ENCODE peak calls at places on chromosomes 1 and 21, in eight cellular contexts. K, P, O, R, E, H, L and Q are unnamed samples.

GRCh38 chr1:245084551-245084950 is 70.2 kb upstream of the KIF26B start:
- DNase-seq in K (no peak), P (no peak), O (no peak), R (peak; percentile 49), E (no peak), H (no peak), L (no peak), Q (no peak)

GRCh38 chr1:155320661-155321576 is at the start of gene RUSC1:
- DNase-seq in K (peak; percentile 67), P (peak; percentile 87), O (peak; percentile 83), R (peak; percentile 49), E (peak; percentile 79), H (peak; percentile 76), L (peak; percentile 87), Q (peak; percentile 93)

GRCh38 chr1:47658161-47658920 is 220.5 kb downstream of the FOXD2 start:
- DNase-seq in K (no peak), P (no peak), O (no peak), R (no peak), E (no peak), H (no peak), L (no peak), Q (peak; percentile 40)

GRCh38 chr1:224340711-224341384 is 10.9 kb upstream of the NVL start:
- DNase-seq in K (no peak), P (peak; percentile 36), O (peak; percentile 36), R (no peak), E (no peak), H (peak; percentile 68), L (no peak), Q (peak; percentile 86)

GRCh38 chr1:68210027-68210426 is 22.3 kb downstream of the WLS start:
- DNase-seq in K (no peak), P (no peak), O (no peak), R (no peak), E (no peak), H (peak; percentile 51), L (no peak), Q (no peak)

GRCh38 chr1:17189632-17190525 is 15.0 kb upstream of the PADI1 start:
- DNase-seq in K (no peak), P (no peak), O (no peak), R (peak; percentile 92), E (no peak), H (no peak), L (no peak), Q (no peak)

GRCh38 chr1:74773540-74773939 is 40.6 kb downstream of the TYW3 start:
- DNase-seq in K (no peak), P (no peak), O (no peak), R (no peak), E (no peak), H (no peak), L (no peak), Q (no peak)

GRCh38 chr1:56863316-56863992 is 8.9 kb downstream of the C8A start:
- DNase-seq in K (no peak), P (no peak), O (no peak), R (no peak), E (no peak), H (no peak), L (no peak), Q (no peak)

GRCh38 chr1:27575861-27576331 is 28.0 kb downstream of the AHDC1 start:
- DNase-seq in K (peak; percentile 59), P (peak; percentile 68), O (peak; percentile 89), R (no peak), E (peak; percentile 72), H (peak; percentile 88), L (peak; percentile 86), Q (peak; percentile 87)

GRCh38 chr1:25104932-25105561 is 127.3 kb downstream of the SYF2 start:
- DNase-seq in K (no peak), P (no peak), O (no peak), R (no peak), E (no peak), H (no peak), L (no peak), Q (no peak)

GRCh38 chr21:34890258-34890723 is 158.8 kb downstream of the RUNX1 start:
- DNase-seq in K (no peak), P (no peak), O (no peak), R (no peak), E (no peak), H (no peak), L (no peak), Q (no peak)

GRCh38 chr1:113615425-113615824 is 143.9 kb downstream of the PHTF1 start:
- DNase-seq in K (no peak), P (no peak), O (no peak), R (peak; percentile 48), E (no peak), H (no peak), L (no peak), Q (no peak)

GRCh38 chr1:26029864-26030481 is 8.4 kb downstream of the EXTL1 start:
- DNase-seq in K (no peak), P (no peak), O (no peak), R (no peak), E (no peak), H (no peak), L (no peak), Q (no peak)

GRCh38 chr1:17494114-17494729 is 45.3 kb upstream of the ARHGEF10L start:
- DNase-seq in K (peak; percentile 30), P (peak; percentile 73), O (peak; percentile 68), R (peak; percentile 69), E (peak; percentile 70), H (peak; percentile 79), L (peak; percentile 42), Q (peak; percentile 87)

GRCh38 chr1:26820784-26821269 is 5.7 kb upstream of the ZDHHC18 start:
- DNase-seq in K (no peak), P (peak; percentile 25), O (no peak), R (no peak), E (peak; percentile 62), H (no peak), L (no peak), Q (no peak)

GRCh38 chr1:27616441-27616840 is 12.5 kb upstream of the AHDC1 start:
- DNase-seq in K (no peak), P (no peak), O (no peak), R (no peak), E (no peak), H (no peak), L (no peak), Q (no peak)

GRCh38 chr21:45073301-45074047 is 906 bp upstream of the ADARB1 start:
- DNase-seq in K (peak; percentile 55), P (peak; percentile 24), O (peak; percentile 37), R (peak; percentile 44), E (no peak), H (peak; percentile 68), L (no peak), Q (peak; percentile 86)

GRCh38 chr1:198165927-198166647 is 9.3 kb downstream of the NEK7 start:
- DNase-seq in K (no peak), P (no peak), O (no peak), R (no peak), E (no peak), H (no peak), L (no peak), Q (no peak)

GRCh38 chr1:230503741-230504140 is 77.6 kb upstream of the PGBD5 start:
- DNase-seq in K (no peak), P (no peak), O (no peak), R (no peak), E (no peak), H (no peak), L (no peak), Q (no peak)

GRCh38 chr1:13593511-13594131 is 10.0 kb downstream of the PDPN start:
- DNase-seq in K (no peak), P (peak; percentile 26), O (peak; percentile 51), R (peak; percentile 36), E (no peak), H (peak; percentile 32), L (peak; percentile 11), Q (no peak)

GRCh38 chr1:231162300-231162969 is 577 bp downstream of the TRIM67 start:
- DNase-seq in K (no peak), P (peak; percentile 12), O (peak; percentile 38), R (peak; percentile 26), E (peak; percentile 70), H (peak; percentile 61), L (peak; percentile 36), Q (no peak)

GRCh38 chr1:112998592-112999235 is 42.7 kb upstream of the SLC16A1 start:
- DNase-seq in K (no peak), P (no peak), O (peak; percentile 50), R (peak; percentile 71), E (no peak), H (peak; percentile 74), L (peak; percentile 40), Q (no peak)

GRCh38 chr1:190022709-190023108 is 455.0 kb downstream of the BRINP3 start:
- DNase-seq in K (no peak), P (no peak), O (no peak), R (peak; percentile 75), E (no peak), H (no peak), L (no peak), Q (no peak)

GRCh38 chr1:22754106-22754768 is 43.6 kb downstream of the EPHB2 start:
- DNase-seq in K (no peak), P (no peak), O (no peak), R (peak; percentile 54), E (peak; percentile 59), H (no peak), L (no peak), Q (no peak)

GRCh38 chr1:194196562-194196961 is 1010.1 kb upstream of the B3GALT2 start:
- DNase-seq in K (no peak), P (no peak), O (no peak), R (no peak), E (no peak), H (no peak), L (no peak), Q (no peak)

GRCh38 chr1:46065405-46065804 is 67.0 kb downstream of the PIK3R3 start:
- DNase-seq in K (no peak), P (no peak), O (no peak), R (no peak), E (no peak), H (no peak), L (no peak), Q (no peak)

GRCh38 chr1:156371553-156372264 is 2.7 kb downstream of the RHBG start:
- DNase-seq in K (no peak), P (no peak), O (peak; percentile 68), R (peak; percentile 58), E (no peak), H (peak; percentile 46), L (no peak), Q (no peak)

GRCh38 chr21:15191342-15191741 is 126.5 kb upstream of the NRIP1 start:
- DNase-seq in K (no peak), P (no peak), O (no peak), R (no peak), E (no peak), H (no peak), L (no peak), Q (no peak)
- TF ChIP-seq POLR2A in K (no peak), P (no peak), O (no peak), R (no peak), E (no peak), H (no peak), L (no peak), Q (no peak)

GRCh38 chr1:159469921-159470595 is 30.5 kb downstream of the OR10J1 start:
- DNase-seq in K (no peak), P (no peak), O (no peak), R (no peak), E (no peak), H (no peak), L (no peak), Q (no peak)
- TF ChIP-seq POLR2A in K (no peak), P (no peak), O (no peak), R (no peak), E (no peak), H (no peak), L (no peak), Q (no peak)

GRCh38 chr1:239682945-239683344 is 296.6 kb downstream of the CHRM3 start:
- DNase-seq in K (no peak), P (no peak), O (no peak), R (no peak), E (no peak), H (no peak), L (no peak), Q (no peak)
- TF ChIP-seq POLR2A in K (no peak), P (no peak), O (no peak), R (no peak), E (no peak), H (no peak), L (no peak), Q (no peak)

GRCh38 chr21:37365657-37366487 is 701 bp upstream of the DYRK1A start:
- DNase-seq in K (peak; percentile 54), P (peak; percentile 76), O (peak; percentile 76), R (peak; percentile 45), E (no peak), H (peak; percentile 77), L (peak; percentile 76), Q (peak; percentile 94)
- TF ChIP-seq POLR2A in K (peak; percentile 74), P (peak; percentile 84), O (peak; percentile 85), R (peak; percentile 77), E (peak; percentile 21), H (peak; percentile 75), L (peak; percentile 79), Q (peak; percentile 41)